ENCODE peak calls at places on chromosomes 6 and 20, in five cellular contexts. One of them, this sample, is unnamed.

GRCh38 chr20:18477218-18477617 is 10.0 kb downstream of the POLR3F start:
- DNase-seq in activated T-cell treated with anti-CD3 and anti-CD28 coated beads, Interleukin-2, amount 50 U/mL, for 1 hour: no peak
- DNase-seq in iris pigment epithelial cell: no peak
- DNase-seq in T-helper 2 cell: no peak
- DNase-seq in neural progenitor cell: no peak
- DNase-seq in this sample: no peak

GRCh38 chr6:16181429-16182359 is 52.8 kb downstream of the MYLIP start:
- DNase-seq in activated T-cell treated with anti-CD3 and anti-CD28 coated beads, Interleukin-2, amount 50 U/mL, for 1 hour: no peak
- DNase-seq in iris pigment epithelial cell: peak; percentile 12
- DNase-seq in T-helper 2 cell: no peak
- DNase-seq in neural progenitor cell: no peak
- DNase-seq in this sample: no peak

GRCh38 chr20:33291830-33292355 is 8.9 kb downstream of the BPIFB1 start:
- DNase-seq in activated T-cell treated with anti-CD3 and anti-CD28 coated beads, Interleukin-2, amount 50 U/mL, for 1 hour: peak; percentile 75
- DNase-seq in iris pigment epithelial cell: peak; percentile 5
- DNase-seq in T-helper 2 cell: peak; percentile 47
- DNase-seq in neural progenitor cell: peak; percentile 78
- DNase-seq in this sample: no peak

GRCh38 chr6:107491059-107491609 is 1.2 kb downstream of the SOBP start:
- DNase-seq in activated T-cell treated with anti-CD3 and anti-CD28 coated beads, Interleukin-2, amount 50 U/mL, for 1 hour: peak; percentile 40
- DNase-seq in iris pigment epithelial cell: peak; percentile 16
- DNase-seq in T-helper 2 cell: peak; percentile 3
- DNase-seq in neural progenitor cell: peak; percentile 86
- DNase-seq in this sample: peak; percentile 15

GRCh38 chr6:113356139-113356538 is 501.0 kb upstream of the MARCKS start:
- DNase-seq in activated T-cell treated with anti-CD3 and anti-CD28 coated beads, Interleukin-2, amount 50 U/mL, for 1 hour: no peak
- DNase-seq in iris pigment epithelial cell: no peak
- DNase-seq in T-helper 2 cell: no peak
- DNase-seq in neural progenitor cell: no peak
- DNase-seq in this sample: no peak

GRCh38 chr6:117272886-117273285 is 7.5 kb downstream of the VGLL2 start:
- DNase-seq in activated T-cell treated with anti-CD3 and anti-CD28 coated beads, Interleukin-2, amount 50 U/mL, for 1 hour: no peak
- DNase-seq in iris pigment epithelial cell: no peak
- DNase-seq in T-helper 2 cell: no peak
- DNase-seq in neural progenitor cell: no peak
- DNase-seq in this sample: no peak

GRCh38 chr20:44309763-44310663 is 989 bp downstream of the FITM2 start:
- DNase-seq in activated T-cell treated with anti-CD3 and anti-CD28 coated beads, Interleukin-2, amount 50 U/mL, for 1 hour: no peak
- DNase-seq in iris pigment epithelial cell: peak; percentile 78
- DNase-seq in T-helper 2 cell: no peak
- DNase-seq in neural progenitor cell: peak; percentile 17
- DNase-seq in this sample: no peak

GRCh38 chr6:69279805-69280204 is 517.0 kb downstream of the LMBRD1 start:
- DNase-seq in activated T-cell treated with anti-CD3 and anti-CD28 coated beads, Interleukin-2, amount 50 U/mL, for 1 hour: no peak
- DNase-seq in iris pigment epithelial cell: no peak
- DNase-seq in T-helper 2 cell: no peak
- DNase-seq in neural progenitor cell: peak; percentile 42
- DNase-seq in this sample: no peak

GRCh38 chr20:7851031-7851490 is 89.2 kb downstream of the HAO1 start:
- DNase-seq in activated T-cell treated with anti-CD3 and anti-CD28 coated beads, Interleukin-2, amount 50 U/mL, for 1 hour: no peak
- DNase-seq in iris pigment epithelial cell: peak; percentile 43
- DNase-seq in T-helper 2 cell: no peak
- DNase-seq in neural progenitor cell: no peak
- DNase-seq in this sample: no peak

GRCh38 chr6:11230158-11231107 is 2.0 kb downstream of the NEDD9 start:
- DNase-seq in activated T-cell treated with anti-CD3 and anti-CD28 coated beads, Interleukin-2, amount 50 U/mL, for 1 hour: no peak
- DNase-seq in iris pigment epithelial cell: no peak
- DNase-seq in T-helper 2 cell: no peak
- DNase-seq in neural progenitor cell: no peak
- DNase-seq in this sample: no peak

GRCh38 chr6:108748063-108748462 is 100.2 kb upstream of the ARMC2 start:
- DNase-seq in activated T-cell treated with anti-CD3 and anti-CD28 coated beads, Interleukin-2, amount 50 U/mL, for 1 hour: no peak
- DNase-seq in iris pigment epithelial cell: no peak
- DNase-seq in T-helper 2 cell: no peak
- DNase-seq in neural progenitor cell: no peak
- DNase-seq in this sample: no peak

GRCh38 chr20:57578476-57579165 is 17.7 kb downstream of the PCK1 start:
- DNase-seq in activated T-cell treated with anti-CD3 and anti-CD28 coated beads, Interleukin-2, amount 50 U/mL, for 1 hour: no peak
- DNase-seq in iris pigment epithelial cell: no peak
- DNase-seq in T-helper 2 cell: no peak
- DNase-seq in neural progenitor cell: no peak
- DNase-seq in this sample: no peak

This sample was measured in NCI-H2227 treated with DMSO at 0.1 percent for 48 hours.